ENCODE peak calls at places on chromosome 18, in six cellular contexts. One of them, this sample, is unnamed.

GRCh38 chr18:24497052-24497754 is 36.8 kb downstream of the HRH4 start:
- DNase-seq in left lobe of liver: no peak
- DNase-seq in EL: peak
- DNase-seq in T47D: no peak
- DNase-seq in HEK293T: no peak
- DNase-seq in activated CD4-positive, alpha-beta T cell treated with anti-CD3 and anti-CD28 coated beads, Interleukin-2, amount 50 U/mL, for 4 hours: no peak
- DNase-seq in this sample: no peak

GRCh38 chr18:34650121-34650545 is 60.0 kb upstream of the DTNA start:
- DNase-seq in left lobe of liver: no peak
- DNase-seq in EL: peak
- DNase-seq in T47D: no peak
- DNase-seq in HEK293T: no peak
- DNase-seq in activated CD4-positive, alpha-beta T cell treated with anti-CD3 and anti-CD28 coated beads, Interleukin-2, amount 50 U/mL, for 4 hours: no peak
- DNase-seq in this sample: no peak

GRCh38 chr18:5058768-5059539 is 138.1 kb downstream of the AKAIN1 start:
- DNase-seq in left lobe of liver: no peak
- DNase-seq in EL: no peak
- DNase-seq in T47D: no peak
- DNase-seq in HEK293T: no peak
- DNase-seq in activated CD4-positive, alpha-beta T cell treated with anti-CD3 and anti-CD28 coated beads, Interleukin-2, amount 50 U/mL, for 4 hours: no peak
- DNase-seq in this sample: no peak

GRCh38 chr18:58911766-58912165 is 47.1 kb downstream of the ZNF532 start:
- DNase-seq in left lobe of liver: no peak
- DNase-seq in EL: no peak
- DNase-seq in T47D: no peak
- DNase-seq in HEK293T: no peak
- DNase-seq in activated CD4-positive, alpha-beta T cell treated with anti-CD3 and anti-CD28 coated beads, Interleukin-2, amount 50 U/mL, for 4 hours: no peak
- DNase-seq in this sample: no peak

GRCh38 chr18:44503854-44504253 is 176.8 kb upstream of the SETBP1 start:
- DNase-seq in left lobe of liver: no peak
- DNase-seq in EL: no peak
- DNase-seq in T47D: no peak
- DNase-seq in HEK293T: no peak
- DNase-seq in activated CD4-positive, alpha-beta T cell treated with anti-CD3 and anti-CD28 coated beads, Interleukin-2, amount 50 U/mL, for 4 hours: no peak
- DNase-seq in this sample: no peak

GRCh38 chr18:41881285-41881684 is 73.7 kb upstream of the PIK3C3 start:
- DNase-seq in left lobe of liver: no peak
- DNase-seq in EL: peak
- DNase-seq in T47D: no peak
- DNase-seq in HEK293T: no peak
- DNase-seq in activated CD4-positive, alpha-beta T cell treated with anti-CD3 and anti-CD28 coated beads, Interleukin-2, amount 50 U/mL, for 4 hours: no peak
- DNase-seq in this sample: no peak

GRCh38 chr18:9575558-9575957 is 38.8 kb downstream of the PPP4R1 start:
- DNase-seq in left lobe of liver: peak
- DNase-seq in EL: peak
- DNase-seq in T47D: peak
- DNase-seq in HEK293T: peak
- DNase-seq in activated CD4-positive, alpha-beta T cell treated with anti-CD3 and anti-CD28 coated beads, Interleukin-2, amount 50 U/mL, for 4 hours: no peak
- DNase-seq in this sample: no peak

GRCh38 chr18:51881394-51881793 is 458.6 kb upstream of the DCC start:
- DNase-seq in left lobe of liver: no peak
- DNase-seq in EL: no peak
- DNase-seq in T47D: no peak
- DNase-seq in HEK293T: no peak
- DNase-seq in activated CD4-positive, alpha-beta T cell treated with anti-CD3 and anti-CD28 coated beads, Interleukin-2, amount 50 U/mL, for 4 hours: no peak
- DNase-seq in this sample: no peak

GRCh38 chr18:35344736-35345459 is 678 bp upstream of the ZNF24 start:
- DNase-seq in left lobe of liver: no peak
- DNase-seq in EL: no peak
- DNase-seq in T47D: peak
- DNase-seq in HEK293T: no peak
- DNase-seq in activated CD4-positive, alpha-beta T cell treated with anti-CD3 and anti-CD28 coated beads, Interleukin-2, amount 50 U/mL, for 4 hours: no peak
- DNase-seq in this sample: no peak

GRCh38 chr18:54679318-54680149 is 88.5 kb downstream of the DYNAP start:
- DNase-seq in left lobe of liver: no peak
- DNase-seq in EL: peak
- DNase-seq in T47D: peak
- DNase-seq in HEK293T: peak
- DNase-seq in activated CD4-positive, alpha-beta T cell treated with anti-CD3 and anti-CD28 coated beads, Interleukin-2, amount 50 U/mL, for 4 hours: no peak
- DNase-seq in this sample: no peak

GRCh38 chr18:45408218-45408617 is 207.1 kb upstream of the SLC14A2 start:
- DNase-seq in left lobe of liver: no peak
- DNase-seq in EL: no peak
- DNase-seq in T47D: no peak
- DNase-seq in HEK293T: no peak
- DNase-seq in activated CD4-positive, alpha-beta T cell treated with anti-CD3 and anti-CD28 coated beads, Interleukin-2, amount 50 U/mL, for 4 hours: no peak
- DNase-seq in this sample: no peak

GRCh38 chr18:46449033-46449432 is 208.0 kb downstream of the LOXHD1 start:
- DNase-seq in left lobe of liver: no peak
- DNase-seq in EL: no peak
- DNase-seq in T47D: no peak
- DNase-seq in HEK293T: no peak
- DNase-seq in activated CD4-positive, alpha-beta T cell treated with anti-CD3 and anti-CD28 coated beads, Interleukin-2, amount 50 U/mL, for 4 hours: no peak
- DNase-seq in this sample: no peak

GRCh38 chr18:58180738-58181353 is 136.8 kb downstream of the NEDD4L start:
- DNase-seq in left lobe of liver: peak
- DNase-seq in EL: peak
- DNase-seq in T47D: peak
- DNase-seq in HEK293T: peak
- DNase-seq in activated CD4-positive, alpha-beta T cell treated with anti-CD3 and anti-CD28 coated beads, Interleukin-2, amount 50 U/mL, for 4 hours: peak
- DNase-seq in this sample: peak

GRCh38 chr18:13436596-13436995 is 218.0 kb downstream of the LDLRAD4 start:
- DNase-seq in left lobe of liver: peak
- DNase-seq in EL: no peak
- DNase-seq in T47D: no peak
- DNase-seq in HEK293T: no peak
- DNase-seq in activated CD4-positive, alpha-beta T cell treated with anti-CD3 and anti-CD28 coated beads, Interleukin-2, amount 50 U/mL, for 4 hours: peak
- DNase-seq in this sample: peak

GRCh38 chr18:37266290-37266689 is 299.3 kb downstream of the CELF4 start:
- DNase-seq in left lobe of liver: no peak
- DNase-seq in EL: no peak
- DNase-seq in T47D: no peak
- DNase-seq in HEK293T: peak
- DNase-seq in activated CD4-positive, alpha-beta T cell treated with anti-CD3 and anti-CD28 coated beads, Interleukin-2, amount 50 U/mL, for 4 hours: no peak
- DNase-seq in this sample: no peak

GRCh38 chr18:35729971-35730668 is 148.6 kb downstream of the GALNT1 start:
- DNase-seq in left lobe of liver: no peak
- DNase-seq in EL: no peak
- DNase-seq in T47D: no peak
- DNase-seq in HEK293T: no peak
- DNase-seq in activated CD4-positive, alpha-beta T cell treated with anti-CD3 and anti-CD28 coated beads, Interleukin-2, amount 50 U/mL, for 4 hours: no peak
- DNase-seq in this sample: no peak

GRCh38 chr18:79484661-79485621 is 89.2 kb downstream of the NFATC1 start:
- DNase-seq in left lobe of liver: no peak
- DNase-seq in EL: peak
- DNase-seq in T47D: no peak
- DNase-seq in HEK293T: no peak
- DNase-seq in activated CD4-positive, alpha-beta T cell treated with anti-CD3 and anti-CD28 coated beads, Interleukin-2, amount 50 U/mL, for 4 hours: no peak
- DNase-seq in this sample: no peak

GRCh38 chr18:50797147-50797546 is 22.7 kb downstream of the MRO start:
- DNase-seq in left lobe of liver: no peak
- DNase-seq in EL: no peak
- DNase-seq in T47D: no peak
- DNase-seq in HEK293T: no peak
- DNase-seq in activated CD4-positive, alpha-beta T cell treated with anti-CD3 and anti-CD28 coated beads, Interleukin-2, amount 50 U/mL, for 4 hours: no peak
- DNase-seq in this sample: no peak

GRCh38 chr18:74715865-74716712 is 118.4 kb downstream of the ZNF407 start:
- DNase-seq in left lobe of liver: no peak
- DNase-seq in EL: no peak
- DNase-seq in T47D: no peak
- DNase-seq in HEK293T: no peak
- DNase-seq in activated CD4-positive, alpha-beta T cell treated with anti-CD3 and anti-CD28 coated beads, Interleukin-2, amount 50 U/mL, for 4 hours: no peak
- DNase-seq in this sample: no peak

GRCh38 chr18:9446839-9447238 is 28.5 kb upstream of the RALBP1 start:
- DNase-seq in left lobe of liver: no peak
- DNase-seq in EL: no peak
- DNase-seq in T47D: no peak
- DNase-seq in HEK293T: no peak
- DNase-seq in activated CD4-positive, alpha-beta T cell treated with anti-CD3 and anti-CD28 coated beads, Interleukin-2, amount 50 U/mL, for 4 hours: no peak
- DNase-seq in this sample: no peak

GRCh38 chr18:52311331-52311730 is 28.7 kb upstream of the DCC start:
- DNase-seq in left lobe of liver: no peak
- DNase-seq in EL: no peak
- DNase-seq in T47D: no peak
- DNase-seq in HEK293T: no peak
- DNase-seq in activated CD4-positive, alpha-beta T cell treated with anti-CD3 and anti-CD28 coated beads, Interleukin-2, amount 50 U/mL, for 4 hours: no peak
- DNase-seq in this sample: no peak

GRCh38 chr18:23793051-23793450 is 103.8 kb downstream of the LAMA3 start:
- DNase-seq in left lobe of liver: no peak
- DNase-seq in EL: no peak
- DNase-seq in T47D: peak
- DNase-seq in HEK293T: no peak
- DNase-seq in activated CD4-positive, alpha-beta T cell treated with anti-CD3 and anti-CD28 coated beads, Interleukin-2, amount 50 U/mL, for 4 hours: no peak
- DNase-seq in this sample: no peak

GRCh38 chr18:2538844-2539243 is 32.5 kb downstream of the METTL4 start:
- DNase-seq in left lobe of liver: no peak
- DNase-seq in EL: no peak
- DNase-seq in T47D: no peak
- DNase-seq in HEK293T: no peak
- DNase-seq in activated CD4-positive, alpha-beta T cell treated with anti-CD3 and anti-CD28 coated beads, Interleukin-2, amount 50 U/mL, for 4 hours: no peak
- DNase-seq in this sample: no peak

GRCh38 chr18:21826196-21826595 is 85.6 kb downstream of the MIB1 start:
- DNase-seq in left lobe of liver: no peak
- DNase-seq in EL: peak
- DNase-seq in T47D: no peak
- DNase-seq in HEK293T: no peak
- DNase-seq in activated CD4-positive, alpha-beta T cell treated with anti-CD3 and anti-CD28 coated beads, Interleukin-2, amount 50 U/mL, for 4 hours: no peak
- DNase-seq in this sample: no peak

GRCh38 chr18:10230072-10230471 is 224.4 kb upstream of the APCDD1 start:
- DNase-seq in left lobe of liver: no peak
- DNase-seq in EL: peak
- DNase-seq in T47D: no peak
- DNase-seq in HEK293T: no peak
- DNase-seq in activated CD4-positive, alpha-beta T cell treated with anti-CD3 and anti-CD28 coated beads, Interleukin-2, amount 50 U/mL, for 4 hours: no peak
- DNase-seq in this sample: no peak

GRCh38 chr18:79507546-79508480 is 112.1 kb downstream of the NFATC1 start:
- DNase-seq in left lobe of liver: peak
- DNase-seq in EL: peak
- DNase-seq in T47D: no peak
- DNase-seq in HEK293T: no peak
- DNase-seq in activated CD4-positive, alpha-beta T cell treated with anti-CD3 and anti-CD28 coated beads, Interleukin-2, amount 50 U/mL, for 4 hours: no peak
- DNase-seq in this sample: no peak